ENCODE peak calls at places on chromosomes 5 and 9, in nine cellular contexts. One of them, this sample, is unnamed.

GRCh38 chr9:107739601-107740082 is 250.1 kb upstream of the KLF4 start:
- DNase-seq in stomach: peak; percentile 71
- DNase-seq in HCT116: no peak
- DNase-seq in suprapubic skin: peak; percentile 87
- DNase-seq in K562: no peak
- DNase-seq in Panc1: no peak
- DNase-seq in breast epithelium: peak; percentile 69
- DNase-seq in SK-N-SH: no peak
- DNase-seq in endothelial cell of umbilical vein: no peak
- DNase-seq in this sample: no peak

GRCh38 chr5:13946111-13946510 is 1.6 kb upstream of the DNAH5 start:
- DNase-seq in stomach: no peak
- DNase-seq in HCT116: no peak
- DNase-seq in suprapubic skin: no peak
- DNase-seq in K562: no peak
- DNase-seq in Panc1: no peak
- DNase-seq in breast epithelium: peak; percentile 74
- DNase-seq in SK-N-SH: no peak
- DNase-seq in endothelial cell of umbilical vein: no peak
- DNase-seq in this sample: no peak

GRCh38 chr9:134322781-134323241 is 3.4 kb upstream of the RXRA start:
- DNase-seq in stomach: no peak
- DNase-seq in HCT116: no peak
- DNase-seq in suprapubic skin: peak; percentile 60
- DNase-seq in K562: no peak
- DNase-seq in Panc1: no peak
- DNase-seq in breast epithelium: no peak
- DNase-seq in SK-N-SH: no peak
- DNase-seq in endothelial cell of umbilical vein: no peak
- DNase-seq in this sample: peak; percentile 64

GRCh38 chr9:77502568-77502967 is 145.6 kb downstream of the GNA14 start:
- DNase-seq in stomach: no peak
- DNase-seq in HCT116: no peak
- DNase-seq in suprapubic skin: no peak
- DNase-seq in K562: no peak
- DNase-seq in Panc1: no peak
- DNase-seq in breast epithelium: no peak
- DNase-seq in SK-N-SH: no peak
- DNase-seq in endothelial cell of umbilical vein: no peak
- DNase-seq in this sample: no peak

GRCh38 chr5:123546657-123547056 is 34.7 kb downstream of the CSNK1G3 start:
- DNase-seq in stomach: no peak
- DNase-seq in HCT116: no peak
- DNase-seq in suprapubic skin: no peak
- DNase-seq in K562: no peak
- DNase-seq in Panc1: no peak
- DNase-seq in breast epithelium: no peak
- DNase-seq in SK-N-SH: no peak
- DNase-seq in endothelial cell of umbilical vein: no peak
- DNase-seq in this sample: no peak

GRCh38 chr9:22050924-22051323 is 41.8 kb upstream of the CDKN2B start:
- DNase-seq in stomach: no peak
- DNase-seq in HCT116: no peak
- DNase-seq in suprapubic skin: no peak
- DNase-seq in K562: no peak
- DNase-seq in Panc1: no peak
- DNase-seq in breast epithelium: no peak
- DNase-seq in SK-N-SH: no peak
- DNase-seq in endothelial cell of umbilical vein: peak; percentile 54
- DNase-seq in this sample: no peak

GRCh38 chr9:101485873-101486692 is 47.6 kb upstream of the RNF20 start:
- DNase-seq in stomach: peak; percentile 48
- DNase-seq in HCT116: peak; percentile 44
- DNase-seq in suprapubic skin: peak; percentile 64
- DNase-seq in K562: peak; percentile 17
- DNase-seq in Panc1: no peak
- DNase-seq in breast epithelium: no peak
- DNase-seq in SK-N-SH: peak; percentile 81
- DNase-seq in endothelial cell of umbilical vein: no peak
- DNase-seq in this sample: no peak

GRCh38 chr5:139689631-139690384 is 41.7 kb downstream of the CXXC5 start:
- DNase-seq in stomach: peak; percentile 74
- DNase-seq in HCT116: no peak
- DNase-seq in suprapubic skin: no peak
- DNase-seq in K562: peak; percentile 65
- DNase-seq in Panc1: peak; percentile 32
- DNase-seq in breast epithelium: no peak
- DNase-seq in SK-N-SH: peak; percentile 70
- DNase-seq in endothelial cell of umbilical vein: peak; percentile 53
- DNase-seq in this sample: peak; percentile 86

GRCh38 chr5:8019719-8020218 is 150.8 kb downstream of the MTRR start:
- DNase-seq in stomach: no peak
- DNase-seq in HCT116: no peak
- DNase-seq in suprapubic skin: no peak
- DNase-seq in K562: no peak
- DNase-seq in Panc1: no peak
- DNase-seq in breast epithelium: no peak
- DNase-seq in SK-N-SH: no peak
- DNase-seq in endothelial cell of umbilical vein: no peak
- DNase-seq in this sample: no peak

GRCh38 chr5:8012131-8012977 is 143.4 kb downstream of the MTRR start:
- DNase-seq in stomach: no peak
- DNase-seq in HCT116: no peak
- DNase-seq in suprapubic skin: no peak
- DNase-seq in K562: peak; percentile 45
- DNase-seq in Panc1: no peak
- DNase-seq in breast epithelium: no peak
- DNase-seq in SK-N-SH: no peak
- DNase-seq in endothelial cell of umbilical vein: no peak
- DNase-seq in this sample: no peak

DNA sequence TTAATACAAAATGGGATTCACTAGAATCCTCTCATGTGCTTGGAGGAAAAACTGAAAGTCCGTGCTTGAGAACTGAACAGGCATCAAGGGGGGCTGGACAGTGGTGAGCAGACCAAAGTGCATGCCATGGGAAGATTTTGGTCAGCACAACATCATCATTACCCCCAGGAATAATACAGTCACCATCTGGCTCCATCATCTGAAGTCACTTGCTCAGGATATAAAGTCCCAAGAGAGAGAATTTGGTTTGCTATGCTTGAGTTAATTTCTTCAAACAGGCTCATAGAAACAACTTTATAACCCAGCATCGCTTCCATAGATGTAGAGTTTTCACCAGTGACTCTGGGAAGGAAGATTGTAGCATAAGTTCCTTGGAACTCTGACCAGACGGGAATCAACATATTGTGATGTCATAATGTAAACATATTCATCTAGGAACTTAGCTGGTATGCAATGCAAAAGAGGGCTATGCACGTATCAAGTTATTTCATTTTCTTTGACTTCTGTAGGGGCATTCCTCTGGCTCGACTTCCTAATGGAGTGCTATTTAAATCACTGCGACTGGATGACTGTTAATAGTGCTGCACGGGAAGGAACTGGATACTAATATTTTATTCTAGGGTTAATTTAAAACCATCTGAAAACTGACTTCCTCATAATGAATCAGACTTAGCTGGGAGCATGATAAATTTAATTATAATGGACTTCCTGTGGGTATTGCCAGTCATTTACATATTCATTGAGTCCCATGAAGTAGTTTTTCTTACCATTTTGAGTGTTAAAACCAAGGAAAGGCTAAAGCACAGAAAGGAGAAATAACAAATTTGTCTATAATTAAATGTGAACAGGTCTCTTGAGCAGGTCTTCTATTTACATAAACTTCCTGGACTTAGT is 145.2 kb downstream of the MTRR start:
- DNase-seq in stomach: no peak
- DNase-seq in HCT116: no peak
- DNase-seq in suprapubic skin: no peak
- DNase-seq in K562: no peak
- DNase-seq in Panc1: no peak
- DNase-seq in breast epithelium: no peak
- DNase-seq in SK-N-SH: no peak
- DNase-seq in endothelial cell of umbilical vein: no peak
- DNase-seq in this sample: no peak
- TF ChIP-seq POLR2AphosphoS5 in stomach: no peak
- TF ChIP-seq POLR2AphosphoS5 in HCT116: no peak
- TF ChIP-seq POLR2AphosphoS5 in suprapubic skin: no peak
- TF ChIP-seq POLR2AphosphoS5 in K562: peak; percentile 26
- TF ChIP-seq POLR2AphosphoS5 in Panc1: no peak
- TF ChIP-seq POLR2AphosphoS5 in breast epithelium: no peak
- TF ChIP-seq POLR2AphosphoS5 in SK-N-SH: no peak
- TF ChIP-seq POLR2AphosphoS5 in endothelial cell of umbilical vein: no peak
- TF ChIP-seq POLR2AphosphoS5 in this sample: no peak

GRCh38 chr9:137453643-137454081 is 5.5 kb downstream of the NSMF start:
- DNase-seq in stomach: peak; percentile 82
- DNase-seq in HCT116: no peak
- DNase-seq in suprapubic skin: peak; percentile 88
- DNase-seq in K562: peak; percentile 83
- DNase-seq in Panc1: no peak
- DNase-seq in breast epithelium: no peak
- DNase-seq in SK-N-SH: peak; percentile 93
- DNase-seq in endothelial cell of umbilical vein: peak; percentile 78
- DNase-seq in this sample: peak; percentile 92

GRCh38 chr9:137454145-137454505 is 5.0 kb downstream of the NSMF start:
- DNase-seq in stomach: peak; percentile 66
- DNase-seq in HCT116: no peak
- DNase-seq in suprapubic skin: peak; percentile 92
- DNase-seq in K562: peak; percentile 67
- DNase-seq in Panc1: no peak
- DNase-seq in breast epithelium: no peak
- DNase-seq in SK-N-SH: peak; percentile 79
- DNase-seq in endothelial cell of umbilical vein: peak; percentile 48
- DNase-seq in this sample: peak; percentile 92

GRCh38 chr9:137456061-137456863 is 2.9 kb downstream of the NSMF start:
- DNase-seq in stomach: no peak
- DNase-seq in HCT116: no peak
- DNase-seq in suprapubic skin: peak; percentile 58
- DNase-seq in K562: no peak
- DNase-seq in Panc1: no peak
- DNase-seq in breast epithelium: no peak
- DNase-seq in SK-N-SH: no peak
- DNase-seq in endothelial cell of umbilical vein: no peak
- DNase-seq in this sample: peak; percentile 64

GRCh38 chr9:137455361-137455991 is 3.7 kb downstream of the NSMF start:
- DNase-seq in stomach: no peak
- DNase-seq in HCT116: no peak
- DNase-seq in suprapubic skin: peak; percentile 75
- DNase-seq in K562: no peak
- DNase-seq in Panc1: no peak
- DNase-seq in breast epithelium: no peak
- DNase-seq in SK-N-SH: no peak
- DNase-seq in endothelial cell of umbilical vein: no peak
- DNase-seq in this sample: peak; percentile 80

DNA sequence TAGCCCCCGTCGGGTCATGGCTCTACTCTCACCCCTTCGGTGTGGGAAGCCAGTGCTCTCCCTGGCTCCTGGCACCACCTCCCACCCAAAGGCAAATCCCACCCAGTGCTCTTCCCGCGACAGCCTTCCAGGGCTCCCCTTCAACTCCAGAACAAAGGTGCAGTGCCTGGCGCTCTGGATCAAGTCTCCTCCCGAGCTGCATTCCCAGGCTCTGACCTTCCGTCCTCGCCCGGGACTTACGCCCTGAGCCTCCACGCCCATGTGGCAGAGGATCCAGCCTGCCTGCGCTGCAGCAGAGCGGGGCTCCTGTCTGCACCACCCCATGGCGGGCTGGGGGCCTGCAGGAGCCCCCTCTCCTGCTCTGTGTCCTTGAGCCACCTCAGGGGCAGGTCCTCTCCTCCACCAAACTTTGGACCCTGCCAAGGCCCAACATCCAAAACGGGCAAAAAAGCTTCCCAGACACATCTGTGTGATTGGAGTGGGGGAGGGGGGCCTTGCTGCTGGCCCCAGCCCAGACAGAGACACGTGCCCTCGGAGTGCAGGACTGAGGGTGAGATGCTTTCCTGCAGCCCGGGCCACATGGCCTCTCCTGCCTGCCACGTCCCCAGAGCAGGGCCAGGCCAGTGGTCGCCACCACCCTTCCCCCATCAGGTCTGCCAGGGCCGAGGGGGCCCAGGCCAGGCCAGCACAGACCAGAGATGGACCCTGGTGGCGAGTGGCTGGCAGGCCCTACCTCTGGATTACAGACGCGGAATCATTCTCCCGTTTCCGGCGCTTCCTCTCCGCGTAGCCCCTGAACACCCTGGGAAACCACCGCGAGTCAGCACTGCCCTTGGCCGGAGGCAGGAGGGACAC is 4.4 kb downstream of the NSMF start:
- DNase-seq in stomach: peak; percentile 71
- DNase-seq in HCT116: no peak
- DNase-seq in suprapubic skin: peak; percentile 79
- DNase-seq in K562: no peak
- DNase-seq in Panc1: no peak
- DNase-seq in breast epithelium: no peak
- DNase-seq in SK-N-SH: peak; percentile 75
- DNase-seq in endothelial cell of umbilical vein: peak; percentile 10
- DNase-seq in this sample: peak; percentile 84
- H3K4me1 ChIP-seq in stomach: peaks cover 62% of the 10 kb centered on the region
- H3K4me1 ChIP-seq in HCT116: peaks cover 19% of the 10 kb centered on the region
- H3K4me1 ChIP-seq in suprapubic skin: peaks cover 51% of the 10 kb centered on the region
- H3K4me1 ChIP-seq in K562: peaks cover 11% of the 10 kb centered on the region
- H3K4me1 ChIP-seq in Panc1: peaks cover 28% of the 10 kb centered on the region
- H3K4me1 ChIP-seq in breast epithelium: no peaks in the 10 kb centered on the region
- H3K4me1 ChIP-seq in SK-N-SH: peaks cover 50% of the 10 kb centered on the region
- H3K4me1 ChIP-seq in endothelial cell of umbilical vein: peaks cover 11% of the 10 kb centered on the region
- H3K4me1 ChIP-seq in this sample: peaks cover 53% of the 10 kb centered on the region

GRCh38 chr5:151628112-151628823 is 37.1 kb upstream of the FAT2 start:
- DNase-seq in stomach: no peak
- DNase-seq in HCT116: no peak
- DNase-seq in suprapubic skin: no peak
- DNase-seq in K562: no peak
- DNase-seq in Panc1: no peak
- DNase-seq in breast epithelium: no peak
- DNase-seq in SK-N-SH: no peak
- DNase-seq in endothelial cell of umbilical vein: no peak
- DNase-seq in this sample: no peak
- TF ChIP-seq CTCF in stomach: no peak
- TF ChIP-seq CTCF in HCT116: no peak
- TF ChIP-seq CTCF in suprapubic skin: no peak
- TF ChIP-seq CTCF in K562: no peak
- TF ChIP-seq CTCF in Panc1: no peak
- TF ChIP-seq CTCF in breast epithelium: no peak
- TF ChIP-seq CTCF in SK-N-SH: no peak
- TF ChIP-seq CTCF in endothelial cell of umbilical vein: no peak
- TF ChIP-seq CTCF in this sample: no peak

GRCh38 chr5:56673171-56673570 is 142.2 kb upstream of the MAP3K1 start:
- DNase-seq in stomach: no peak
- DNase-seq in HCT116: no peak
- DNase-seq in suprapubic skin: no peak
- DNase-seq in K562: no peak
- DNase-seq in Panc1: no peak
- DNase-seq in breast epithelium: no peak
- DNase-seq in SK-N-SH: no peak
- DNase-seq in endothelial cell of umbilical vein: no peak
- DNase-seq in this sample: no peak
- TF ChIP-seq POLR2AphosphoS5 in stomach: no peak
- TF ChIP-seq POLR2AphosphoS5 in HCT116: no peak
- TF ChIP-seq POLR2AphosphoS5 in suprapubic skin: no peak
- TF ChIP-seq POLR2AphosphoS5 in K562: no peak
- TF ChIP-seq POLR2AphosphoS5 in Panc1: no peak
- TF ChIP-seq POLR2AphosphoS5 in breast epithelium: no peak
- TF ChIP-seq POLR2AphosphoS5 in SK-N-SH: no peak
- TF ChIP-seq POLR2AphosphoS5 in endothelial cell of umbilical vein: no peak
- TF ChIP-seq POLR2AphosphoS5 in this sample: no peak

GRCh38 chr5:6994097-6994496 is 280.9 kb downstream of the TENT4A start:
- DNase-seq in stomach: no peak
- DNase-seq in HCT116: no peak
- DNase-seq in suprapubic skin: no peak
- DNase-seq in K562: no peak
- DNase-seq in Panc1: no peak
- DNase-seq in breast epithelium: no peak
- DNase-seq in SK-N-SH: no peak
- DNase-seq in endothelial cell of umbilical vein: no peak
- DNase-seq in this sample: no peak
- H3K4me1 ChIP-seq in stomach: no peaks in the 10 kb centered on the region
- H3K4me1 ChIP-seq in HCT116: no peaks in the 10 kb centered on the region
- H3K4me1 ChIP-seq in suprapubic skin: no peaks in the 10 kb centered on the region
- H3K4me1 ChIP-seq in K562: no peaks in the 10 kb centered on the region
- H3K4me1 ChIP-seq in Panc1: no peaks in the 10 kb centered on the region
- H3K4me1 ChIP-seq in breast epithelium: no peaks in the 10 kb centered on the region
- H3K4me1 ChIP-seq in SK-N-SH: no peaks in the 10 kb centered on the region
- H3K4me1 ChIP-seq in endothelial cell of umbilical vein: no peaks in the 10 kb centered on the region
- H3K4me1 ChIP-seq in this sample: no peaks in the 10 kb centered on the region

This sample was measured in spleen.